ENCODE peak calls at places on chromosome 10, in five cellular contexts. R is HCT116, X is H9, S is mammary epithelial cell, F is fibroblast of lung. I is an unnamed sample.

GRCh38 chr10:15237351-15237750 is 68.9 kb upstream of the NMT2 start:
- DNase-seq in X (no peak), R (no peak), S (peak; percentile 34), F (peak; percentile 72), I (no peak)

GRCh38 chr10:94075521-94075920 is 81.8 kb downstream of the PLCE1 start:
- DNase-seq in X (no peak), S (no peak), F (peak; percentile 25), R (no peak), I (no peak)

GRCh38 chr10:15718495-15719061 is 1.1 kb downstream of the ITGA8 start:
- DNase-seq in F (no peak), S (no peak), R (no peak), X (peak; percentile 35), I (no peak)

GRCh38 chr10:85420501-85421191 is 945.9 kb downstream of the GRID1 start:
- DNase-seq in S (no peak), R (no peak), F (no peak), X (peak; percentile 85), I (no peak)

GRCh38 chr10:96645191-96645721 is 58.4 kb upstream of the TM9SF3 start:
- DNase-seq in S (no peak), F (no peak), X (no peak), R (no peak), I (peak; percentile 59)

GRCh38 chr10:112999102-112999501 is 49.1 kb downstream of the TCF7L2 start:
- DNase-seq in F (no peak), R (no peak), S (no peak), X (no peak), I (no peak)

GRCh38 chr10:60098676-60099601 is 192.6 kb upstream of the CCDC6 start:
- DNase-seq in X (no peak), F (no peak), S (no peak), R (peak; percentile 38), I (no peak)

GRCh38 chr10:17682236-17682946 is 38.4 kb downstream of the STAM start:
- DNase-seq in R (no peak), S (no peak), X (no peak), F (no peak), I (no peak)

GRCh38 chr10:58642283-58642682 is 129.6 kb downstream of the BICC1 start:
- DNase-seq in F (peak; percentile 74), X (no peak), R (no peak), S (no peak), I (peak; percentile 14)

GRCh38 chr10:48821692-48822091 is 117.9 kb downstream of the LRRC18 start:
- DNase-seq in X (no peak), F (peak; percentile 5), S (peak; percentile 73), R (no peak), I (no peak)

GRCh38 chr10:104120903-104121484 is 977 bp upstream of the SFR1 start:
- DNase-seq in S (peak; percentile 99), F (peak; percentile 95), R (peak; percentile 98), X (peak; percentile 87), I (peak; percentile 87)

GRCh38 chr10:124732931-124733536 is 11.1 kb downstream of the FAM53B start:
- DNase-seq in S (peak; percentile 76), F (peak; percentile 66), X (peak; percentile 21), R (no peak), I (peak; percentile 94)

GRCh38 chr10:101612872-101613271 is 24.8 kb downstream of the DPCD start:
- DNase-seq in X (no peak), F (no peak), R (no peak), S (no peak), I (no peak)

GRCh38 chr10:78433063-78433717 is 399.5 kb downstream of the RPS24 start:
- DNase-seq in R (no peak), F (no peak), S (no peak), X (no peak), I (no peak)

GRCh38 chr10:116353817-116354216 is 29.6 kb downstream of the CCDC172 start:
- DNase-seq in F (no peak), R (no peak), X (no peak), S (peak; percentile 88), I (no peak)

GRCh38 chr10:122388287-122388997 is 13.9 kb downstream of the PLEKHA1 start:
- DNase-seq in X (no peak), S (no peak), F (no peak), R (no peak), I (no peak)

DNA sequence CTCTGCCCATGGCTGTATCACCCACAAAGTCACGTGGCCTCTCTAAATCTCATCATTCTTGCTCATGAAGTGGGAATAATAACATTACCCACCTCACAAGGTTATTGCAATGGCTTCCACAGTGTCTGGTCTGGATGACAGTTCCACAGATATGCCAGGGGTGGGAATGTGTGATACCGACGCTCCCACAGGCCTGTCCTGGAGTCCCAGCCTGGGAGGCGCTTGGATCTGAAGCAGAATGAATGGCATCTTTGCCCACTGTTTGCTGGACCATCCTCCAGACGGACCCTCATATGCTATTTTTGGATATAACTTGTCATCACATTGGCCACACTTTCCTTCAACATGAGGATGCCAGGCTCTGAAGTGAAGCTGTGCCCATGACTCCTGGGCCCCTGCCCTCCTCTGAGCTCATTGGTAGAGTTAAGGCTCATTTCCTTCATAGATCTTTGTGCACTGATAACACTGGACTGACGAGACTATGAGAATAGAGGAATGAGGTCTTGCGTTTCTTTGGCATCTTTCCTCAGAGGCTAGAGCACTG is 279.8 kb upstream of the ZNF32 start:
- DNase-seq in S (no peak), F (no peak), R (no peak), X (no peak), I (no peak)
- H3K27ac ChIP-seq in S (no peak overlapping the region), F (no peak overlapping the region), R (no peak overlapping the region), X (no peak overlapping the region), I (no peak overlapping the region)

GRCh38 chr10:8040651-8041050 is 13.8 kb upstream of the GATA3 start:
- DNase-seq in R (no peak), F (no peak), S (no peak), X (no peak), I (no peak)
- H3K4me2 ChIP-seq in R (no peak overlapping the region), F (no peak overlapping the region), S (no peak overlapping the region), X (no peak overlapping the region), I (no peak overlapping the region)

GRCh38 chr10:71131096-71131495 is 81.3 kb upstream of the UNC5B start:
- DNase-seq in S (no peak), X (no peak), R (no peak), F (no peak), I (no peak)
- TF ChIP-seq CTCF in S (no peak), X (no peak), R (no peak), F (no peak), I (no peak)

GRCh38 chr10:132422931-132423813 is 26.2 kb downstream of the PWWP2B start:
- DNase-seq in X (no peak), F (no peak), R (no peak), S (no peak), I (no peak)
- H3K27ac ChIP-seq in X (no peak overlapping the region), F (no peak overlapping the region), R (no peak overlapping the region), S (no peak overlapping the region), I (no peak overlapping the region)

I was measured in osteoblast.